ENCODE peak calls at places on chromosomes 6 and 20, in ten cellular contexts. I is activated gamma-delta T cell treated with Interleukin-2 at 50 U/mL for 16 hours; C is colonic mucosa; B is anterior cingulate cortex; V is activated CD4-positive, alpha-beta T cell treated with anti-CD3 and anti-CD28 coated beads, Interleukin-2, amount 50 U/mL, for 48 hours; S is activated CD8-positive, alpha-beta memory T cell treated with anti-CD3 and anti-CD28 coated beads, Interleukin-2, amount 50 U/mL, for 48 hours; P is dorsolateral prefrontal cortex; H is Calu3; L is GM12865; Q is heart right ventricle. M is an unnamed sample.

GRCh38 chr6:82980086-82980485 is 85.6 kb downstream of the UBE3D start:
- DNase-seq in B (no peak), S (no peak), Q (no peak), L (no peak), P (no peak), C (no peak), I (no peak), H (no peak), V (no peak), M (no peak)

GRCh38 chr6:89393659-89394058 is 18.4 kb downstream of the RRAGD start:
- DNase-seq in C (no peak), I (no peak), Q (no peak), P (no peak), V (no peak), B (no peak), S (no peak), L (no peak), H (no peak), M (no peak)

GRCh38 chr6:167742719-167743303 is 83.9 kb upstream of the AFDN start:
- DNase-seq in B (no peak), L (no peak), V (no peak), S (no peak), H (peak; percentile 20), P (no peak), Q (no peak), C (no peak), I (no peak), M (no peak)

GRCh38 chr6:36692220-36692619 is 5.4 kb upstream of the RAB44 start:
- DNase-seq in V (peak; percentile 36), I (peak; percentile 31), P (no peak), Q (no peak), L (peak; percentile 72), C (no peak), B (no peak), H (no peak), S (no peak), M (peak; percentile 82)

GRCh38 chr20:17992847-17993508 is 24.2 kb downstream of the MGME1 start:
- DNase-seq in Q (no peak), V (no peak), C (no peak), P (no peak), S (no peak), B (no peak), H (no peak), L (no peak), I (no peak), M (no peak)

GRCh38 chr6:25962368-25963127 is at the start of gene TRIM38:
- DNase-seq in P (no peak), S (peak; percentile 71), L (peak; percentile 92), I (peak; percentile 67), V (peak; percentile 72), B (peak; percentile 1), Q (no peak), C (peak; percentile 90), H (peak; percentile 78), M (peak; percentile 93)

GRCh38 chr6:119071576-119071975 is 6.9 kb downstream of the FAM184A start:
- DNase-seq in B (no peak), I (no peak), L (no peak), V (no peak), S (no peak), H (no peak), Q (no peak), C (no peak), P (no peak), M (no peak)

GRCh38 chr6:52544325-52545022 is 32.4 kb downstream of the TRAM2 start:
- DNase-seq in L (no peak), P (no peak), S (no peak), H (no peak), C (no peak), I (no peak), Q (no peak), B (no peak), V (no peak), M (no peak)

GRCh38 chr20:62963614-62964397 is 11.3 kb downstream of the SLC17A9 start:
- DNase-seq in I (no peak), P (no peak), V (no peak), Q (no peak), S (no peak), B (no peak), H (no peak), C (no peak), L (no peak), M (no peak)

GRCh38 chr20:17857639-17858449 is 110.8 kb downstream of the SNX5 start:
- DNase-seq in S (no peak), H (no peak), I (no peak), C (no peak), V (no peak), B (no peak), Q (no peak), L (no peak), P (no peak), M (peak; percentile 5)

GRCh38 chr6:17212541-17213371 is 68.4 kb upstream of the RBM24 start:
- DNase-seq in B (no peak), P (no peak), S (no peak), I (no peak), L (no peak), Q (peak; percentile 28), V (no peak), H (no peak), C (no peak), M (no peak)

GRCh38 chr6:25342784-25343183 is 63.6 kb downstream of the CARMIL1 start:
- DNase-seq in P (no peak), L (no peak), V (no peak), H (no peak), C (no peak), S (no peak), B (no peak), Q (no peak), I (no peak), M (no peak)

GRCh38 chr6:119717942-119718341 is 368.4 kb upstream of the MAN1A1 start:
- DNase-seq in S (no peak), P (no peak), I (no peak), Q (no peak), L (no peak), V (no peak), H (no peak), B (no peak), C (no peak), M (no peak)

GRCh38 chr6:128239898-128240509 is 280.4 kb downstream of the PTPRK start:
- DNase-seq in V (no peak), P (no peak), I (no peak), H (no peak), C (no peak), S (no peak), Q (no peak), L (peak; percentile 5), B (no peak), M (no peak)

GRCh38 chr20:33093074-33093473 is 13.6 kb downstream of the BPIFB4 start:
- DNase-seq in Q (no peak), I (no peak), V (no peak), S (no peak), C (no peak), B (no peak), L (no peak), H (no peak), P (no peak), M (no peak)

GRCh38 chr6:157269261-157269794 is 54.0 kb downstream of the TMEM242 start:
- DNase-seq in H (no peak), S (no peak), V (no peak), Q (peak; percentile 85), L (no peak), C (peak; percentile 46), P (no peak), I (no peak), B (no peak), M (no peak)

GRCh38 chr6:7052441-7052936 is 55.3 kb upstream of the RREB1 start:
- DNase-seq in S (no peak), V (peak; percentile 20), L (no peak), Q (peak; percentile 63), C (peak; percentile 47), I (no peak), H (peak; percentile 36), P (no peak), B (no peak), M (no peak)

GRCh38 chr6:149331043-149331807 is 13.7 kb downstream of the TAB2 start:
- DNase-seq in H (no peak), S (no peak), I (no peak), P (no peak), Q (no peak), L (no peak), C (no peak), B (no peak), V (no peak), M (no peak)

GRCh38 chr6:163529605-163530004 is 115.1 kb downstream of the QKI start:
- DNase-seq in C (no peak), I (no peak), V (no peak), H (no peak), Q (no peak), B (no peak), P (no peak), L (no peak), S (no peak), M (no peak)

GRCh38 chr6:27679308-27679967 is 206.5 kb upstream of the ZNF184 start:
- DNase-seq in V (no peak), I (no peak), P (no peak), B (no peak), Q (no peak), C (no peak), S (no peak), H (no peak), L (no peak), M (no peak)

GRCh38 chr6:10316327-10316726 is 98.5 kb downstream of the TFAP2A start:
- DNase-seq in P (peak; percentile 72), B (peak; percentile 34), S (no peak), I (no peak), C (peak; percentile 17), L (no peak), H (peak; percentile 67), Q (no peak), V (no peak), M (no peak)

GRCh38 chr20:13009682-13010406 is 1.1 kb downstream of the SPTLC3 start:
- DNase-seq in Q (no peak), B (no peak), I (no peak), H (peak; percentile 8), C (peak; percentile 55), S (no peak), P (no peak), L (peak; percentile 77), V (no peak), M (no peak)

GRCh38 chr6:34425132-34425497 is 754 bp downstream of the RPS10 start:
- DNase-seq in I (peak; percentile 3), B (no peak), V (peak; percentile 26), H (no peak), L (peak; percentile 23), C (no peak), P (no peak), S (peak; percentile 61), Q (no peak), M (no peak)

GRCh38 chr20:45611054-45611453 is 18.5 kb upstream of the WFDC10A start:
- DNase-seq in L (no peak), S (peak; percentile 55), H (no peak), Q (no peak), B (no peak), I (no peak), C (no peak), V (peak; percentile 74), P (no peak), M (no peak)

GRCh38 chr20:25085756-25086495 is 4.0 kb upstream of the VSX1 start:
- DNase-seq in P (no peak), S (no peak), H (no peak), I (no peak), V (no peak), L (no peak), B (no peak), Q (no peak), C (no peak), M (no peak)

GRCh38 chr20:45097485-45098095 is 3.3 kb downstream of the KCNS1 start:
- DNase-seq in I (no peak), P (no peak), V (peak; percentile 62), H (no peak), Q (no peak), S (peak; percentile 71), L (peak; percentile 45), B (no peak), C (peak; percentile 50), M (no peak)

GRCh38 chr20:20360464-20360863 is 7.4 kb upstream of the INSM1 start:
- DNase-seq in V (peak; percentile 51), L (peak; percentile 61), Q (no peak), I (no peak), B (no peak), C (peak; percentile 65), H (no peak), S (peak; percentile 59), P (no peak), M (no peak)

GRCh38 chr20:17725094-17725835 is 25.5 kb downstream of the BANF2 start:
- DNase-seq in H (no peak), S (no peak), P (no peak), Q (peak; percentile 34), I (no peak), C (no peak), V (no peak), L (no peak), B (no peak), M (no peak)

M was measured in CD14-positive monocyte.